ENCODE peak calls at places on chromosomes 13 and 19, in six cellular contexts. U, K, G, T, R and L are unnamed samples.
A peak's percentile ranks its signal among the peaks of the same experiment; 100 is the strongest.

GRCh38 chr13:77345150-77345780 is 18.4 kb upstream of the MYCBP2 start:
- DNase-seq in T (no peak), K (no peak), G (no peak), U (no peak), R (no peak), L (peak; percentile 39)

GRCh38 chr19:47110521-47111080 is 3.0 kb downstream of the ZC3H4 start:
- DNase-seq in U (no peak), T (no peak), R (no peak), K (peak; percentile 32), G (no peak), L (no peak)

GRCh38 chr13:112056739-112057433 is 10.1 kb upstream of the SOX1 start:
- DNase-seq in R (peak; percentile 63), U (no peak), G (no peak), K (no peak), T (no peak), L (no peak)

GRCh38 chr13:26168276-26168814 is 53.8 kb downstream of the RNF6 start:
- DNase-seq in R (no peak), K (peak; percentile 37), G (no peak), U (peak; percentile 16), T (no peak), L (no peak)

GRCh38 chr19:50719566-50719965 is at the start of gene SHANK1:
- DNase-seq in R (peak; percentile 85), K (peak; percentile 20), T (no peak), U (no peak), G (no peak), L (no peak)

GRCh38 chr19:7657047-7657779 is 11.6 kb upstream of the RETN start:
- DNase-seq in R (no peak), T (no peak), U (no peak), G (no peak), K (no peak), L (no peak)

GRCh38 chr13:97214921-97215320 is 7.2 kb upstream of the MBNL2 start:
- DNase-seq in T (no peak), U (no peak), R (no peak), G (no peak), K (no peak), L (no peak)

GRCh38 chr19:40374084-40374483 is 15.9 kb downstream of the HIPK4 start:
- DNase-seq in G (no peak), K (no peak), U (no peak), R (no peak), T (no peak), L (no peak)

GRCh38 chr19:39415111-39416046 is 2.9 kb downstream of the PLEKHG2 start:
- DNase-seq in U (no peak), T (no peak), K (no peak), R (peak; percentile 64), G (no peak), L (no peak)

GRCh38 chr13:61466280-61466679 is 50.6 kb upstream of the PCDH20 start:
- DNase-seq in T (no peak), R (peak; percentile 57), K (no peak), G (no peak), U (no peak), L (peak; percentile 3)

GRCh38 chr13:31982540-31982939 is 49.0 kb upstream of the FRY start:
- DNase-seq in G (no peak), R (no peak), T (no peak), K (peak; percentile 81), U (peak; percentile 46), L (peak; percentile 97)

GRCh38 chr13:75812751-75813181 is 176.6 kb downstream of the LMO7 start:
- DNase-seq in G (no peak), U (no peak), K (no peak), T (no peak), R (no peak), L (no peak)

GRCh38 chr19:29823581-29824330 is 12.0 kb downstream of the CCNE1 start:
- DNase-seq in T (no peak), R (no peak), G (no peak), U (no peak), K (no peak), L (no peak)

GRCh38 chr13:94947965-94948371 is 235.6 kb upstream of the SOX21 start:
- DNase-seq in R (peak; percentile 50), G (no peak), T (no peak), U (no peak), K (no peak), L (no peak)

GRCh38 chr19:32223595-32224370 is 121.6 kb upstream of the ZNF507 start:
- DNase-seq in K (no peak), G (no peak), R (peak; percentile 49), U (no peak), T (no peak), L (peak; percentile 9)